ENCODE peak calls at places on chromosomes 12 and 14, in nine cellular contexts. M is effector memory CD4-positive, alpha-beta T cell; U is effector CD4-positive, alpha-beta T cell; J is activated T-helper 9 cell treated with anti-CD3 and anti-CD28 coated beads, Interleukin-2, amount 50 U/mL, for 16 hours; L is AG09319; Q is osteoblast; V is T1000; A is thoracic aorta; R is adrenal gland. H is an unnamed sample.

GRCh38 chr12:77299001-77299400 is 233.6 kb upstream of the E2F7 start:
- DNase-seq in M (no peak), U (no peak), J (no peak), L (peak), Q (no peak), V (no peak), A (no peak), R (no peak), H (no peak)

GRCh38 chr12:2299207-2299606 is 246.4 kb downstream of the CACNA1C start:
- DNase-seq in M (no peak), U (no peak), J (no peak), L (no peak), Q (no peak), V (no peak), A (no peak), R (no peak), H (no peak)

GRCh38 chr14:64577211-64577610 is 27.4 kb downstream of the PPP1R36 start:
- DNase-seq in M (no peak), U (no peak), J (no peak), L (no peak), Q (no peak), V (no peak), A (no peak), R (no peak), H (no peak)

GRCh38 chr14:36105401-36105800 is 71.1 kb downstream of the PTCSC3 start:
- DNase-seq in M (no peak), U (no peak), J (no peak), L (no peak), Q (no peak), V (no peak), A (no peak), R (no peak), H (no peak)

GRCh38 chr12:4355150-4355842 is 24.2 kb downstream of the FGF23 start:
- DNase-seq in M (no peak), U (no peak), J (no peak), L (no peak), Q (no peak), V (no peak), A (no peak), R (no peak), H (no peak)

GRCh38 chr14:102498678-102499265 is 10.8 kb downstream of the ANKRD9 start:
- DNase-seq in M (no peak), U (no peak), J (no peak), L (no peak), Q (peak), V (no peak), A (no peak), R (no peak), H (no peak)

GRCh38 chr14:56331815-56332214 is 213.6 kb downstream of the PELI2 start:
- DNase-seq in M (no peak), U (no peak), J (no peak), L (no peak), Q (no peak), V (no peak), A (no peak), R (no peak), H (no peak)

GRCh38 chr14:67529947-67530935 is 2.8 kb upstream of the PLEKHH1 start:
- DNase-seq in M (no peak), U (no peak), J (no peak), L (no peak), Q (no peak), V (no peak), A (no peak), R (no peak), H (no peak)

GRCh38 chr12:123897221-123897620 is 75.4 kb downstream of the CCDC92 start:
- DNase-seq in M (no peak), U (no peak), J (no peak), L (peak), Q (no peak), V (peak), A (no peak), R (no peak), H (no peak)

GRCh38 chr14:68596701-68597100 is 196.2 kb downstream of the ZFP36L1 start:
- DNase-seq in M (no peak), U (no peak), J (no peak), L (no peak), Q (no peak), V (no peak), A (no peak), R (no peak), H (no peak)

GRCh38 chr14:24851837-24852236 is 198.1 kb downstream of the STXBP6 start:
- DNase-seq in M (no peak), U (no peak), J (no peak), L (no peak), Q (no peak), V (no peak), A (no peak), R (no peak), H (no peak)

H was measured in activated gamma-delta T cell treated with anti-CD3 and anti-CD28 coated beads, Interleukin-2, amount 50 U/mL, for 16 hours.